ENCODE peak calls at places on chromosomes 6 and 20, in ten cellular contexts. One of them, this sample, is unnamed.

GRCh38 chr6:112016335-112016734 is 37.6 kb upstream of the CCN6 start:
- DNase-seq in BE2C: no peak
- DNase-seq in MCF 10A: peak
- DNase-seq in BJ: no peak
- DNase-seq in OCI-LY7: no peak
- DNase-seq in IMR-90: peak
- DNase-seq in AG10803: peak
- DNase-seq in GM06990: no peak
- DNase-seq in CD8-positive, alpha-beta T cell: no peak
- DNase-seq in fibroblast of the aortic adventitia: peak
- DNase-seq in this sample: no peak

GRCh38 chr6:130357436-130357835 is 8.4 kb upstream of the TMEM200A start:
- DNase-seq in BE2C: no peak
- DNase-seq in MCF 10A: no peak
- DNase-seq in BJ: no peak
- DNase-seq in OCI-LY7: no peak
- DNase-seq in IMR-90: no peak
- DNase-seq in AG10803: no peak
- DNase-seq in GM06990: no peak
- DNase-seq in CD8-positive, alpha-beta T cell: no peak
- DNase-seq in fibroblast of the aortic adventitia: no peak
- DNase-seq in this sample: no peak

GRCh38 chr6:20234136-20234535 is 21.9 kb upstream of the MBOAT1 start:
- DNase-seq in BE2C: no peak
- DNase-seq in MCF 10A: no peak
- DNase-seq in BJ: no peak
- DNase-seq in OCI-LY7: no peak
- DNase-seq in IMR-90: no peak
- DNase-seq in AG10803: peak
- DNase-seq in GM06990: no peak
- DNase-seq in CD8-positive, alpha-beta T cell: no peak
- DNase-seq in fibroblast of the aortic adventitia: no peak
- DNase-seq in this sample: no peak

GRCh38 chr6:17725083-17725482 is 18.4 kb upstream of the NUP153 start:
- DNase-seq in BE2C: peak
- DNase-seq in MCF 10A: no peak
- DNase-seq in BJ: no peak
- DNase-seq in OCI-LY7: no peak
- DNase-seq in IMR-90: peak
- DNase-seq in AG10803: peak
- DNase-seq in GM06990: no peak
- DNase-seq in CD8-positive, alpha-beta T cell: no peak
- DNase-seq in fibroblast of the aortic adventitia: peak
- DNase-seq in this sample: no peak

GRCh38 chr6:10271982-10272381 is 142.9 kb downstream of the TFAP2A start:
- DNase-seq in BE2C: no peak
- DNase-seq in MCF 10A: no peak
- DNase-seq in BJ: no peak
- DNase-seq in OCI-LY7: no peak
- DNase-seq in IMR-90: no peak
- DNase-seq in AG10803: no peak
- DNase-seq in GM06990: no peak
- DNase-seq in CD8-positive, alpha-beta T cell: no peak
- DNase-seq in fibroblast of the aortic adventitia: no peak
- DNase-seq in this sample: no peak

GRCh38 chr6:4169028-4169789 is 33.8 kb upstream of the ECI2 start:
- DNase-seq in BE2C: no peak
- DNase-seq in MCF 10A: peak
- DNase-seq in BJ: no peak
- DNase-seq in OCI-LY7: no peak
- DNase-seq in IMR-90: peak
- DNase-seq in AG10803: peak
- DNase-seq in GM06990: no peak
- DNase-seq in CD8-positive, alpha-beta T cell: no peak
- DNase-seq in fibroblast of the aortic adventitia: no peak
- DNase-seq in this sample: no peak

GRCh38 chr6:136118787-136119186 is 131.3 kb downstream of the MTFR2 start:
- DNase-seq in BE2C: no peak
- DNase-seq in MCF 10A: no peak
- DNase-seq in BJ: no peak
- DNase-seq in OCI-LY7: no peak
- DNase-seq in IMR-90: no peak
- DNase-seq in AG10803: no peak
- DNase-seq in GM06990: no peak
- DNase-seq in CD8-positive, alpha-beta T cell: no peak
- DNase-seq in fibroblast of the aortic adventitia: no peak
- DNase-seq in this sample: no peak

GRCh38 chr6:116265081-116265829 is 11.4 kb upstream of the TSPYL4 start:
- DNase-seq in BE2C: peak
- DNase-seq in MCF 10A: peak
- DNase-seq in BJ: no peak
- DNase-seq in OCI-LY7: no peak
- DNase-seq in IMR-90: peak
- DNase-seq in AG10803: no peak
- DNase-seq in GM06990: no peak
- DNase-seq in CD8-positive, alpha-beta T cell: no peak
- DNase-seq in fibroblast of the aortic adventitia: no peak
- DNase-seq in this sample: no peak

GRCh38 chr6:148525453-148525852 is 182.8 kb downstream of the SASH1 start:
- DNase-seq in BE2C: no peak
- DNase-seq in MCF 10A: no peak
- DNase-seq in BJ: no peak
- DNase-seq in OCI-LY7: no peak
- DNase-seq in IMR-90: peak
- DNase-seq in AG10803: peak
- DNase-seq in GM06990: no peak
- DNase-seq in CD8-positive, alpha-beta T cell: no peak
- DNase-seq in fibroblast of the aortic adventitia: peak
- DNase-seq in this sample: no peak

GRCh38 chr20:63322146-63322922 is 29.3 kb downstream of the COL20A1 start:
- DNase-seq in BE2C: peak
- DNase-seq in MCF 10A: no peak
- DNase-seq in BJ: no peak
- DNase-seq in OCI-LY7: no peak
- DNase-seq in IMR-90: no peak
- DNase-seq in AG10803: no peak
- DNase-seq in GM06990: no peak
- DNase-seq in CD8-positive, alpha-beta T cell: no peak
- DNase-seq in fibroblast of the aortic adventitia: no peak
- DNase-seq in this sample: no peak

GRCh38 chr20:32820000-32820697 is 395 bp downstream of the MAPRE1 start:
- DNase-seq in BE2C: peak
- DNase-seq in MCF 10A: peak
- DNase-seq in BJ: no peak
- DNase-seq in OCI-LY7: peak
- DNase-seq in IMR-90: peak
- DNase-seq in AG10803: peak
- DNase-seq in GM06990: peak
- DNase-seq in CD8-positive, alpha-beta T cell: peak
- DNase-seq in fibroblast of the aortic adventitia: peak
- DNase-seq in this sample: peak

GRCh38 chr6:14550410-14550809 is 432.8 kb downstream of the CD83 start:
- DNase-seq in BE2C: no peak
- DNase-seq in MCF 10A: no peak
- DNase-seq in BJ: no peak
- DNase-seq in OCI-LY7: no peak
- DNase-seq in IMR-90: no peak
- DNase-seq in AG10803: no peak
- DNase-seq in GM06990: no peak
- DNase-seq in CD8-positive, alpha-beta T cell: no peak
- DNase-seq in fibroblast of the aortic adventitia: no peak
- DNase-seq in this sample: no peak
- TF ChIP-seq CTCF in BE2C: no peak
- TF ChIP-seq CTCF in MCF 10A: no peak
- TF ChIP-seq CTCF in BJ: no peak
- TF ChIP-seq CTCF in OCI-LY7: no peak
- TF ChIP-seq CTCF in IMR-90: no peak
- TF ChIP-seq CTCF in AG10803: no peak
- TF ChIP-seq CTCF in GM06990: no peak
- TF ChIP-seq CTCF in CD8-positive, alpha-beta T cell: no peak
- TF ChIP-seq CTCF in fibroblast of the aortic adventitia: no peak
- TF ChIP-seq CTCF in this sample: no peak

GRCh38 chr6:45419574-45420082 is 41.9 kb upstream of the SUPT3H start:
- DNase-seq in BE2C: peak
- DNase-seq in MCF 10A: peak
- DNase-seq in BJ: no peak
- DNase-seq in OCI-LY7: peak
- DNase-seq in IMR-90: no peak
- DNase-seq in AG10803: peak
- DNase-seq in GM06990: no peak
- DNase-seq in CD8-positive, alpha-beta T cell: peak
- DNase-seq in fibroblast of the aortic adventitia: no peak
- DNase-seq in this sample: peak
- TF ChIP-seq CTCF in BE2C: peak
- TF ChIP-seq CTCF in MCF 10A: peak
- TF ChIP-seq CTCF in BJ: no peak
- TF ChIP-seq CTCF in OCI-LY7: no peak
- TF ChIP-seq CTCF in IMR-90: peak
- TF ChIP-seq CTCF in AG10803: peak
- TF ChIP-seq CTCF in GM06990: no peak
- TF ChIP-seq CTCF in CD8-positive, alpha-beta T cell: peak
- TF ChIP-seq CTCF in fibroblast of the aortic adventitia: no peak
- TF ChIP-seq CTCF in this sample: peak

GRCh38 chr6:132009175-132009574 is 58.0 kb upstream of the CCN2 start:
- DNase-seq in BE2C: no peak
- DNase-seq in MCF 10A: no peak
- DNase-seq in BJ: no peak
- DNase-seq in OCI-LY7: no peak
- DNase-seq in IMR-90: no peak
- DNase-seq in AG10803: no peak
- DNase-seq in GM06990: no peak
- DNase-seq in CD8-positive, alpha-beta T cell: no peak
- DNase-seq in fibroblast of the aortic adventitia: no peak
- DNase-seq in this sample: no peak

GRCh38 chr6:132011582-132011981 is 60.4 kb upstream of the CCN2 start:
- DNase-seq in BE2C: no peak
- DNase-seq in MCF 10A: no peak
- DNase-seq in BJ: no peak
- DNase-seq in OCI-LY7: no peak
- DNase-seq in IMR-90: no peak
- DNase-seq in AG10803: peak
- DNase-seq in GM06990: no peak
- DNase-seq in CD8-positive, alpha-beta T cell: no peak
- DNase-seq in fibroblast of the aortic adventitia: peak
- DNase-seq in this sample: no peak

GRCh38 chr6:132004668-132005067 is 53.5 kb upstream of the CCN2 start:
- DNase-seq in BE2C: no peak
- DNase-seq in MCF 10A: no peak
- DNase-seq in BJ: no peak
- DNase-seq in OCI-LY7: no peak
- DNase-seq in IMR-90: peak
- DNase-seq in AG10803: no peak
- DNase-seq in GM06990: no peak
- DNase-seq in CD8-positive, alpha-beta T cell: no peak
- DNase-seq in fibroblast of the aortic adventitia: peak
- DNase-seq in this sample: no peak

GRCh38 chr6:132005177-132005576 is 54.0 kb upstream of the CCN2 start:
- DNase-seq in BE2C: no peak
- DNase-seq in MCF 10A: no peak
- DNase-seq in BJ: no peak
- DNase-seq in OCI-LY7: no peak
- DNase-seq in IMR-90: no peak
- DNase-seq in AG10803: no peak
- DNase-seq in GM06990: no peak
- DNase-seq in CD8-positive, alpha-beta T cell: no peak
- DNase-seq in fibroblast of the aortic adventitia: no peak
- DNase-seq in this sample: no peak

GRCh38 chr6:132007474-132008190 is 56.5 kb upstream of the CCN2 start:
- DNase-seq in BE2C: no peak
- DNase-seq in MCF 10A: peak
- DNase-seq in BJ: no peak
- DNase-seq in OCI-LY7: no peak
- DNase-seq in IMR-90: peak
- DNase-seq in AG10803: peak
- DNase-seq in GM06990: no peak
- DNase-seq in CD8-positive, alpha-beta T cell: no peak
- DNase-seq in fibroblast of the aortic adventitia: peak
- DNase-seq in this sample: no peak
- TF ChIP-seq CTCF in BE2C: no peak
- TF ChIP-seq CTCF in MCF 10A: no peak
- TF ChIP-seq CTCF in BJ: no peak
- TF ChIP-seq CTCF in OCI-LY7: no peak
- TF ChIP-seq CTCF in IMR-90: no peak
- TF ChIP-seq CTCF in AG10803: no peak
- TF ChIP-seq CTCF in GM06990: no peak
- TF ChIP-seq CTCF in CD8-positive, alpha-beta T cell: no peak
- TF ChIP-seq CTCF in fibroblast of the aortic adventitia: no peak
- TF ChIP-seq CTCF in this sample: no peak

GRCh38 chr20:1178103-1178502 is 6.7 kb downstream of the TMEM74B start:
- DNase-seq in BE2C: no peak
- DNase-seq in MCF 10A: no peak
- DNase-seq in BJ: no peak
- DNase-seq in OCI-LY7: no peak
- DNase-seq in IMR-90: no peak
- DNase-seq in AG10803: no peak
- DNase-seq in GM06990: no peak
- DNase-seq in CD8-positive, alpha-beta T cell: no peak
- DNase-seq in fibroblast of the aortic adventitia: no peak
- DNase-seq in this sample: no peak

GRCh38 chr20:1178623-1179022 is 6.2 kb downstream of the TMEM74B start:
- DNase-seq in BE2C: no peak
- DNase-seq in MCF 10A: no peak
- DNase-seq in BJ: no peak
- DNase-seq in OCI-LY7: no peak
- DNase-seq in IMR-90: no peak
- DNase-seq in AG10803: no peak
- DNase-seq in GM06990: no peak
- DNase-seq in CD8-positive, alpha-beta T cell: no peak
- DNase-seq in fibroblast of the aortic adventitia: no peak
- DNase-seq in this sample: no peak

GRCh38 chr20:1174787-1175186 is 10.0 kb downstream of the TMEM74B start:
- DNase-seq in BE2C: no peak
- DNase-seq in MCF 10A: no peak
- DNase-seq in BJ: no peak
- DNase-seq in OCI-LY7: no peak
- DNase-seq in IMR-90: no peak
- DNase-seq in AG10803: no peak
- DNase-seq in GM06990: no peak
- DNase-seq in CD8-positive, alpha-beta T cell: no peak
- DNase-seq in fibroblast of the aortic adventitia: no peak
- DNase-seq in this sample: no peak

GRCh38 chr20:1180949-1181348 is 3.8 kb downstream of the TMEM74B start:
- DNase-seq in BE2C: no peak
- DNase-seq in MCF 10A: no peak
- DNase-seq in BJ: no peak
- DNase-seq in OCI-LY7: no peak
- DNase-seq in IMR-90: no peak
- DNase-seq in AG10803: no peak
- DNase-seq in GM06990: no peak
- DNase-seq in CD8-positive, alpha-beta T cell: no peak
- DNase-seq in fibroblast of the aortic adventitia: no peak
- DNase-seq in this sample: no peak

GRCh38 chr20:1177680-1178079 is 7.1 kb downstream of the TMEM74B start:
- DNase-seq in BE2C: no peak
- DNase-seq in MCF 10A: peak
- DNase-seq in BJ: no peak
- DNase-seq in OCI-LY7: no peak
- DNase-seq in IMR-90: peak
- DNase-seq in AG10803: no peak
- DNase-seq in GM06990: no peak
- DNase-seq in CD8-positive, alpha-beta T cell: no peak
- DNase-seq in fibroblast of the aortic adventitia: no peak
- DNase-seq in this sample: no peak
- TF ChIP-seq CTCF in BE2C: no peak
- TF ChIP-seq CTCF in MCF 10A: no peak
- TF ChIP-seq CTCF in BJ: no peak
- TF ChIP-seq CTCF in OCI-LY7: peak
- TF ChIP-seq CTCF in IMR-90: no peak
- TF ChIP-seq CTCF in AG10803: no peak
- TF ChIP-seq CTCF in GM06990: peak
- TF ChIP-seq CTCF in CD8-positive, alpha-beta T cell: no peak
- TF ChIP-seq CTCF in fibroblast of the aortic adventitia: no peak
- TF ChIP-seq CTCF in this sample: no peak